ENCODE peak calls at places on chromosomes 13 and 19, in four cellular contexts. One of them, this sample, is unnamed.

GRCh38 chr19:47152632-47153031 is 22.0 kb downstream of the SAE1 start:
- DNase-seq in heart right ventricle: no peak
- DNase-seq in upper lobe of right lung: no peak
- DNase-seq in heart left ventricle: no peak
- DNase-seq in this sample: no peak

GRCh38 chr13:27970382-27971235 is 1.5 kb upstream of the CDX2 start:
- DNase-seq in heart right ventricle: no peak
- DNase-seq in upper lobe of right lung: no peak
- DNase-seq in heart left ventricle: no peak
- DNase-seq in this sample: no peak

GRCh38 chr13:30681489-30682242 is 53.7 kb upstream of the ALOX5AP start:
- DNase-seq in heart right ventricle: no peak
- DNase-seq in upper lobe of right lung: no peak
- DNase-seq in heart left ventricle: no peak
- DNase-seq in this sample: peak; percentile 61

GRCh38 chr13:33150146-33150545 is 133.9 kb downstream of the KL start:
- DNase-seq in heart right ventricle: no peak
- DNase-seq in upper lobe of right lung: no peak
- DNase-seq in heart left ventricle: no peak
- DNase-seq in this sample: no peak

GRCh38 chr19:5903054-5903501 is 512 bp downstream of the NDUFA11 start:
- DNase-seq in heart right ventricle: no peak
- DNase-seq in upper lobe of right lung: no peak
- DNase-seq in heart left ventricle: no peak
- DNase-seq in this sample: peak; percentile 44

GRCh38 chr19:1990230-1991017 is 25.1 kb downstream of the BTBD2 start:
- DNase-seq in heart right ventricle: no peak
- DNase-seq in upper lobe of right lung: no peak
- DNase-seq in heart left ventricle: no peak
- DNase-seq in this sample: no peak

GRCh38 chr13:41231786-41232185 is 31.6 kb downstream of the MTRF1 start:
- DNase-seq in heart right ventricle: no peak
- DNase-seq in upper lobe of right lung: peak; percentile 71
- DNase-seq in heart left ventricle: no peak
- DNase-seq in this sample: no peak

GRCh38 chr19:18046066-18046718 is 38.2 kb downstream of the ARRDC2 start:
- DNase-seq in heart right ventricle: no peak
- DNase-seq in upper lobe of right lung: no peak
- DNase-seq in heart left ventricle: no peak
- DNase-seq in this sample: no peak

GRCh38 chr19:46368116-46368515 is 21.2 kb downstream of the PPP5C start:
- DNase-seq in heart right ventricle: no peak
- DNase-seq in upper lobe of right lung: peak; percentile 27
- DNase-seq in heart left ventricle: no peak
- DNase-seq in this sample: no peak

GRCh38 chr13:41017153-41017552 is 2.0 kb downstream of the ELF1 start:
- DNase-seq in heart right ventricle: no peak
- DNase-seq in upper lobe of right lung: no peak
- DNase-seq in heart left ventricle: no peak
- DNase-seq in this sample: no peak

GRCh38 chr13:62933809-62934208 is 1518.2 kb upstream of the PCDH20 start:
- DNase-seq in heart right ventricle: no peak
- DNase-seq in upper lobe of right lung: no peak
- DNase-seq in heart left ventricle: no peak
- DNase-seq in this sample: no peak

GRCh38 chr13:113288880-113289279 is 8.2 kb upstream of the LAMP1 start:
- DNase-seq in heart right ventricle: no peak
- DNase-seq in upper lobe of right lung: no peak
- DNase-seq in heart left ventricle: no peak
- DNase-seq in this sample: no peak

GRCh38 chr19:5358173-5358800 is 17.7 kb upstream of the PTPRS start:
- DNase-seq in heart right ventricle: no peak
- DNase-seq in upper lobe of right lung: no peak
- DNase-seq in heart left ventricle: no peak
- DNase-seq in this sample: no peak

GRCh38 chr19:57103573-57104277 is 16.1 kb upstream of the USP29 start:
- DNase-seq in heart right ventricle: peak; percentile 39
- DNase-seq in upper lobe of right lung: no peak
- DNase-seq in heart left ventricle: peak; percentile 43
- DNase-seq in this sample: peak; percentile 56

GRCh38 chr13:41513600-41513999 is 56.2 kb downstream of the RGCC start:
- DNase-seq in heart right ventricle: no peak
- DNase-seq in upper lobe of right lung: no peak
- DNase-seq in heart left ventricle: no peak
- DNase-seq in this sample: no peak

GRCh38 chr19:49556412-49557398 is 23.7 kb downstream of the NOSIP start:
- DNase-seq in heart right ventricle: no peak
- DNase-seq in upper lobe of right lung: no peak
- DNase-seq in heart left ventricle: no peak
- DNase-seq in this sample: no peak

GRCh38 chr19:42345191-42345812 is 19.9 kb downstream of the MEGF8 start:
- DNase-seq in heart right ventricle: no peak
- DNase-seq in upper lobe of right lung: no peak
- DNase-seq in heart left ventricle: no peak
- DNase-seq in this sample: no peak
- H3K4me3 ChIP-seq in heart right ventricle: no peak overlapping the region
- H3K4me3 ChIP-seq in upper lobe of right lung: no peak overlapping the region
- H3K4me3 ChIP-seq in heart left ventricle: no peak overlapping the region
- H3K4me3 ChIP-seq in this sample: no peak overlapping the region

GRCh38 chr13:87123987-87124784 is 547.0 kb upstream of the SLITRK5 start:
- DNase-seq in heart right ventricle: peak; percentile 15
- DNase-seq in upper lobe of right lung: no peak
- DNase-seq in heart left ventricle: peak; percentile 28
- DNase-seq in this sample: no peak
- H3K4me3 ChIP-seq in heart right ventricle: no peak overlapping the region
- H3K4me3 ChIP-seq in upper lobe of right lung: no peak overlapping the region
- H3K4me3 ChIP-seq in heart left ventricle: no peak overlapping the region
- H3K4me3 ChIP-seq in this sample: no peak overlapping the region

GRCh38 chr19:16143399-16144215 is at the start of gene HSH2D:
- DNase-seq in heart right ventricle: peak; percentile 30
- DNase-seq in upper lobe of right lung: peak; percentile 90
- DNase-seq in heart left ventricle: peak; percentile 35
- DNase-seq in this sample: peak; percentile 97
- H3K4me3 ChIP-seq in heart right ventricle: no peak within 1 kb of the TSS
- H3K4me3 ChIP-seq in upper lobe of right lung: peak within 1 kb of the TSS; percentile 42
- H3K4me3 ChIP-seq in heart left ventricle: no peak within 1 kb of the TSS
- H3K4me3 ChIP-seq in this sample: peak within 1 kb of the TSS; percentile 65

DNA sequence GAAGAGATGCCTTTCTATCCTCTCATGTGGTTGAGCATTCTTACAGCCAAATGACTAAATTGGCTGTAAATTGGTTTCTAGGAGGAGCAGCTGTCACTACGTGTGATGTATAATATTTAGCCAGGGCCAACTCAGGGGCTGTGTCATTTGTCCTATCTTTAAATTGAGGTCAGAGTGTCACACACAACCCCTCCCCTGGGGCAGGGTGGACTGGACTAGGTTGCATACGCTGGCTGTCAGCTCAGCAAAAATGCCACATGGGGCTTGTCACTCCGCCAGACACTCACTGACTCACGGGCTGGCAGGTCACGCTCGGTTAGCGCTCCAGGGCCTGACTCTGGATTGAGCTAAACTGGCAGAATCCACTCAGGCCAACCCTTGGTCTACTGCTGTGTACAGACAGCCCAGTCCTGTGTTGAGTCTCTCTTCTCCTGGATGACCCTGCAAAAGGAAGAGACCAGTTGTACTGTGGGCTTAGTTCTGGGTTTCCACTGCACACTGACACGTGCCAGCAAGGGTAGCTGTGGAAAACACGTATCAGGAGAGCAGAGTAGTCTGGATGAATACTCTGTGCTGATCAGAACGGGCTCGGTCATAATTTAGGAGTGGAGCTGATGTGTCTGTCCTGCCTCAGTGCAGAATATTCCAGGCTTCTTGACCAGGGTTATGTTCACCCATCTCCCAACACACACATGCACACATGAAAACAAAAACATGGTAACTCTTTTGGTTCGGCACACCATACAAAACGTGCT is 29.1 kb downstream of the SHISA2 start:
- DNase-seq in heart right ventricle: peak; percentile 81
- DNase-seq in upper lobe of right lung: peak; percentile 87
- DNase-seq in heart left ventricle: peak; percentile 82
- DNase-seq in this sample: no peak
- H3K4me3 ChIP-seq in heart right ventricle: no peak overlapping the region
- H3K4me3 ChIP-seq in upper lobe of right lung: no peak overlapping the region
- H3K4me3 ChIP-seq in heart left ventricle: no peak overlapping the region
- H3K4me3 ChIP-seq in this sample: no peak overlapping the region

GRCh38 chr19:54026656-54027055 is 35.2 kb downstream of the CACNG6 start:
- DNase-seq in heart right ventricle: no peak
- DNase-seq in upper lobe of right lung: no peak
- DNase-seq in heart left ventricle: no peak
- DNase-seq in this sample: no peak
- H3K4me3 ChIP-seq in heart right ventricle: no peak overlapping the region
- H3K4me3 ChIP-seq in upper lobe of right lung: no peak overlapping the region
- H3K4me3 ChIP-seq in heart left ventricle: no peak overlapping the region
- H3K4me3 ChIP-seq in this sample: no peak overlapping the region